ENCODE peak calls at places on chromosome 2, in seven cellular contexts. L is breast epithelium, B is spleen, W is hepatocyte, M is mammary epithelial cell, F is A549, R is ovary. J is an unnamed sample.

GRCh38 chr2:182228073-182228473 is 198.8 kb downstream of the PDE1A start:
- DNase-seq in L (no peak), B (no peak), W (no peak), M (no peak), F (no peak), R (no peak), J (no peak)

GRCh38 chr2:237754182-237754581 is 44.4 kb upstream of the RBM44 start:
- DNase-seq in L (no peak), B (no peak), W (no peak), M (no peak), F (no peak), R (no peak), J (no peak)

GRCh38 chr2:118417417-118418125 is 329.3 kb downstream of the INSIG2 start:
- DNase-seq in L (no peak), B (no peak), W (no peak), M (peak; percentile 55), F (no peak), R (no peak), J (peak; percentile 23)

GRCh38 chr2:86283461-86284030 is 53.9 kb downstream of the REEP1 start:
- DNase-seq in L (no peak), B (no peak), W (peak; percentile 69), M (no peak), F (no peak), R (no peak), J (no peak)

GRCh38 chr2:223328578-223328977 is 273.6 kb downstream of the SCG2 start:
- DNase-seq in L (no peak), B (no peak), W (no peak), M (no peak), F (no peak), R (no peak), J (no peak)

GRCh38 chr2:179612108-179612507 is 249.3 kb downstream of the ZNF385B start:
- DNase-seq in L (no peak), B (no peak), W (peak; percentile 60), M (no peak), F (no peak), R (no peak), J (no peak)

GRCh38 chr2:71505086-71505769 is 51.9 kb downstream of the DYSF start:
- DNase-seq in L (no peak), B (peak; percentile 54), W (peak; percentile 26), M (no peak), F (no peak), R (peak; percentile 39), J (no peak)

GRCh38 chr2:162280654-162281053 is 37.4 kb upstream of the FAP start:
- DNase-seq in L (no peak), B (no peak), W (no peak), M (no peak), F (no peak), R (no peak), J (no peak)

GRCh38 chr2:218658671-218659257 is 659 bp downstream of the ZNF142 start:
- DNase-seq in L (no peak), B (no peak), W (peak; percentile 77), M (peak; percentile 66), F (peak; percentile 72), R (no peak), J (peak; percentile 77)
- TF ChIP-seq CTCF in L (peak; percentile 27), B (no peak), W (peak; percentile 55), M (peak; percentile 45), F (peak; percentile 59), R (no peak), J (peak; percentile 74)

GRCh38 chr2:236656166-236656565 is 86.5 kb downstream of the ACKR3 start:
- DNase-seq in L (no peak), B (no peak), W (no peak), M (no peak), F (no peak), R (no peak), J (no peak)
- H3K27ac ChIP-seq in L (no peak overlapping the region), B (no peak overlapping the region), W (no peak overlapping the region), M (no peak overlapping the region), F (no peak overlapping the region), R (no peak overlapping the region), J (no peak overlapping the region)

GRCh38 chr2:96618599-96619283 is 19.4 kb downstream of the KANSL3 start:
- DNase-seq in L (no peak), B (no peak), W (no peak), M (no peak), F (no peak), R (no peak), J (no peak)

GRCh38 chr2:96617012-96617411 is 21.1 kb downstream of the KANSL3 start:
- DNase-seq in L (no peak), B (no peak), W (no peak), M (no peak), F (no peak), R (no peak), J (no peak)

GRCh38 chr2:96616128-96616527 is 22.0 kb downstream of the KANSL3 start:
- DNase-seq in L (no peak), B (no peak), W (no peak), M (no peak), F (no peak), R (no peak), J (no peak)

DNA sequence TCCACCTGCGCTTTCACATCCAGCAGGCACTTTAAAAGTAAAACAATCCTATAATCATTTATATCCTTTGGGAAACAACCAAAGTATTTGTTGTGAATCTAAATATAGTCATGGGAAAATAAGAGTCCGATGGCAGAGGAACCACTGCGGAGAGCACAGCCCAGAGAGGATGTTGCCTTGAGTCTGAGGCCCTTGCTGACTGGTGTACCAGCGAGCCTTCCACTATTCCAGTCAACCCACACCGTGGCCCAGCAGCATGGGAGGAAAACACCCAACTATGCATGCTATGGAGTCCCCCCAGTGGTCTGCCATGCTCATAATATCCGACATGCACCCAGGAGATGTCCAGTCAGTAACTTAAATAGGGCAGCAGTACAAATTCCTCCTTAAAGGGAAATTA is 21.6 kb downstream of the KANSL3 start:
- DNase-seq in L (no peak), B (no peak), W (no peak), M (no peak), F (no peak), R (no peak), J (no peak)
- TF ChIP-seq CTCF in L (no peak), B (no peak), W (no peak), M (no peak), F (no peak), R (no peak), J (no peak)

GRCh38 chr2:196112408-196113039 is 43.9 kb upstream of the DNAH7 start:
- DNase-seq in L (no peak), B (no peak), W (no peak), M (peak; percentile 55), F (no peak), R (no peak), J (peak; percentile 59)

GRCh38 chr2:196108604-196109003 is 40.0 kb upstream of the DNAH7 start:
- DNase-seq in L (no peak), B (no peak), W (no peak), M (no peak), F (no peak), R (no peak), J (no peak)

GRCh38 chr2:196113061-196113974 is 44.7 kb upstream of the DNAH7 start:
- DNase-seq in L (no peak), B (no peak), W (no peak), M (peak; percentile 27), F (no peak), R (no peak), J (no peak)
- H3K27ac ChIP-seq in L (peak overlapping the region; percentile 69), B (no peak overlapping the region), W (peak overlapping the region; percentile 54), M (no peak overlapping the region), F (peak overlapping the region; percentile 49), R (no peak overlapping the region), J (no peak overlapping the region)

DNA sequence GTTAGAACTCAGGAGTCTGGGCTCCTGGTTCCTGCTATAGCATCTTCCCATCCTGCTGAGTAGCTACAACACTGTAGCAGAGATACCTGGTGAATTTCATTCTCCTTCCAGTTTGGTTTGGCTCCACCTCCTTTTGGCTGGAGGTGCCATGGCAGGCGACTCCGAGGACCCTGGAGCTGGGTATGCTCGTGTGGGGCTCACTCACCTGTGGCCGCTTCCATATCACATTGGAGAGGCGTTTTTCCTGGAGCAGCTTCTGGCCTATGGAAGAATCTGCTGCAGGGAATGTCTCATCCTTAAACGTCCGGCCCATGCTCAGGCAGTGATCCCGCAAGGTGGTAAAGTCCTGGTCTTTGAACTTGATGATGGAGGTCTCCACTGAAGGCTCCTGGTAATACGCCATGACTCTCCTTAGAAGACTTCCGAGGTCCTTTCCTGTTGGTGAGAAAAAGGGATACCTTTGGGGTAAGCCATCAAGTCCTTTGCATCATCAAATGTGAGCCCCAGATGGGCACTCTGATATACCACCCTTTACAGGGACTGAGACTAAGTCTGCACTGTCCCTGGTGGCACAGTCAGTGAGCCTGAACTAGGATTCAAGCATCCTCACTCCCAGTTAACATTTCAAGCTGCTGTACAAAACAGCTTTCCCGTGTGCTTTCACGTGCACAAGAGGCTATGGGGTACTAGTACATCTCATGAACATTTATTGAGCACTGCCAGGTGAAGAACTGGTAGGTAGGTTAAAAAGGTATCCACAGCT is 20.1 kb downstream of the CAPN13 start:
- DNase-seq in L (no peak), B (no peak), W (no peak), M (no peak), F (no peak), R (no peak), J (no peak)
- TF ChIP-seq CTCF in L (no peak), B (no peak), W (no peak), M (no peak), F (no peak), R (no peak), J (no peak)